ENCODE peak calls at places on chromosomes 11 and 22, in five cellular contexts. I is PC-9, M is fibroblast of pulmonary artery, S is hepatocyte, F is tibial nerve. G is an unnamed sample.

GRCh38 chr11:3732671-3733070 is 61.5 kb upstream of the CHRNA10 start:
- DNase-seq in M (peak), S (no peak), I (no peak), F (no peak), G (no peak)

GRCh38 chr22:48156603-48157355 is 1394.3 kb downstream of the TBC1D22A start:
- DNase-seq in I (no peak), M (no peak), F (no peak), S (no peak), G (no peak)

GRCh38 chr22:45602824-45603301 is 68.8 kb upstream of the ATXN10 start:
- DNase-seq in S (peak), I (peak), M (peak), F (no peak), G (no peak)

GRCh38 chr22:26610072-26610958 is 7.5 kb downstream of the CRYBB1 start:
- DNase-seq in M (peak), F (no peak), I (no peak), S (no peak), G (peak)

GRCh38 chr11:19794161-19794560 is 81.5 kb downstream of the NAV2 start:
- DNase-seq in I (no peak), S (no peak), F (no peak), M (no peak), G (no peak)

GRCh38 chr22:46477967-46478635 is 59.3 kb downstream of the CELSR1 start:
- DNase-seq in I (no peak), F (no peak), M (no peak), S (peak), G (no peak)

GRCh38 chr22:30044369-30044768 is 35.9 kb upstream of the HORMAD2 start:
- DNase-seq in F (no peak), I (peak), M (peak), S (peak), G (no peak)

GRCh38 chr11:46896719-46897406 is 21.5 kb downstream of the LRP4 start:
- DNase-seq in F (no peak), S (peak), M (peak), I (no peak), G (no peak)

GRCh38 chr11:129700701-129701100 is 114.9 kb upstream of the TMEM45B start:
- DNase-seq in S (no peak), I (no peak), F (no peak), M (no peak), G (no peak)

GRCh38 chr11:28343304-28344233 is 235.4 kb downstream of the METTL15 start:
- DNase-seq in F (no peak), M (peak), I (peak), S (peak), G (no peak)

GRCh38 chr11:46963848-46964247 is 27.3 kb downstream of the CSTPP1 start:
- DNase-seq in F (no peak), M (no peak), I (no peak), S (no peak), G (no peak)

GRCh38 chr11:64118871-64119495 is 46.9 kb downstream of the MACROD1 start:
- DNase-seq in I (no peak), S (no peak), F (no peak), M (no peak), G (no peak)

GRCh38 chr11:133982901-133983300 is 26.1 kb upstream of the IGSF9B start:
- DNase-seq in M (no peak), I (no peak), S (no peak), F (no peak), G (no peak)

GRCh38 chr11:93611836-93612677 is 49.4 kb upstream of the CEP295 start:
- DNase-seq in S (peak), I (no peak), M (no peak), F (no peak), G (no peak)

GRCh38 chr11:93608280-93608862 is 53.1 kb upstream of the CEP295 start:
- DNase-seq in I (no peak), F (no peak), S (no peak), M (no peak), G (no peak)

GRCh38 chr11:93613432-93613831 is 48.0 kb upstream of the CEP295 start:
- DNase-seq in S (no peak), I (no peak), F (no peak), M (no peak), G (no peak)

GRCh38 chr11:93614111-93614784 is 47.2 kb upstream of the CEP295 start:
- DNase-seq in F (no peak), I (no peak), M (no peak), S (no peak), G (no peak)
- TF ChIP-seq CTCF in F (no peak), I (no peak), M (peak), S (no peak), G (no peak)

GRCh38 chr22:35411112-35411511 is 11.2 kb downstream of the MCM5 start:
- DNase-seq in S (no peak), F (no peak), M (no peak), I (no peak), G (no peak)

GRCh38 chr22:35409783-35410662 is 10.1 kb downstream of the MCM5 start:
- DNase-seq in S (no peak), M (peak), F (no peak), I (no peak), G (peak)

GRCh38 chr22:35413624-35414023 is 13.7 kb downstream of the MCM5 start:
- DNase-seq in F (no peak), S (no peak), I (no peak), M (no peak), G (no peak)

GRCh38 chr22:35407352-35407751 is 7.4 kb downstream of the MCM5 start:
- DNase-seq in F (no peak), M (no peak), S (no peak), I (no peak), G (no peak)

GRCh38 chr22:35410663-35411034 is 10.7 kb downstream of the MCM5 start:
- DNase-seq in F (no peak), S (no peak), I (no peak), M (no peak), G (no peak)
- TF ChIP-seq CTCF in F (no peak), S (no peak), I (no peak), M (no peak), G (no peak)

GRCh38 chr11:125114518-125114917 is 3.1 kb upstream of the TMEM218 start:
- DNase-seq in F (no peak), M (no peak), I (no peak), S (no peak), G (no peak)
- TF ChIP-seq CTCF in F (no peak), M (peak), I (peak), S (no peak), G (no peak)

GRCh38 chr11:2420502-2421225 is 20.1 kb downstream of the TSSC4 start:
- DNase-seq in F (peak), I (peak), S (peak), M (peak), G (peak)

GRCh38 chr11:2421226-2421994 is 20.9 kb downstream of the TSSC4 start:
- DNase-seq in M (no peak), F (no peak), S (no peak), I (no peak), G (no peak)

GRCh38 chr11:2418961-2419360 is 18.4 kb downstream of the TSSC4 start:
- DNase-seq in S (no peak), M (no peak), I (no peak), F (no peak), G (no peak)

GRCh38 chr11:2417856-2418705 is 17.5 kb downstream of the TSSC4 start:
- DNase-seq in M (no peak), S (no peak), F (no peak), I (no peak), G (no peak)

DNA sequence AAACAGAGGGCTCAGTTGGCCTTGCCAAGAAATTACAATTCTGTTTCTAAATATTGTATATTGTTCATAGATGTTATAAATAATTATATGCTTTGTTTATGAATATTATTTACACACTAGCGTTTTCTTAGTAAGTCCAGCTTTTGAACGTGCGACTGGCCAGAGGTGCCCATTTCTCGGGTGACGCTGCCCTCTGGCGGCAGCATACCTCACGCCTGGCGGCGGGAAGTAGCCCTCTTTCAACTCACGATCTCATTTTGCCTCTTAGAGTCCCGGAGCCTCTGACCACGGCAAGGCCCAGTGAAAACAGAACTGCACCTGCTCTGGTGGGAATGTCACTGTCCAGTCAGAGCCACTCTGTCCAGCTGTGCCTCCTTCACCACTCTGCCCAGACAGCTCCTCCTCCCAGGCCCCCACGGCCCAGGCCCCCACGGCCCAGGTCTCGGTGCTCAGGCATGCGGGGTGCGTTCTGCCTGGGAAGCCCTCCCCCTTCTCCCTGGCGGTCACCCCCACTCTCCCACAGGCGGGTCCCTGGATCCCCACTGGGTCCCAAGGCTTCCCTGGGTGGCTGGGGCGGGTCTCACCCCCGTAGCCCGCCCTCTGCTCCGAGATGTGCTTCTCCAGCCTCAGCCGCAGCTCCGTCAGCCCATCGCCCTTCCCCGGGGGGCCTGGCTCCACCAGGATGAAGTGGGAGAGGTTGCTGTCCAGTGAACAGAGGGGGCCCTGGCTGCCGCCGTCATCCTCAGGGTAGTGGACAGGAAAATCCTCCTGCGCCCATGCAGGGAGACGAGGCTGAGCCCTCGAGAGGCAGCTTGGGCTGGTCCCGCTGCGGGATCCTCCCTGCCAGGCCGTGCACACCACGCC is 19.3 kb downstream of the TSSC4 start:
- DNase-seq in M (peak), S (peak), F (peak), I (peak), G (peak)
- TF ChIP-seq CTCF in M (peak), S (peak), F (peak), I (peak), G (peak)

DNA sequence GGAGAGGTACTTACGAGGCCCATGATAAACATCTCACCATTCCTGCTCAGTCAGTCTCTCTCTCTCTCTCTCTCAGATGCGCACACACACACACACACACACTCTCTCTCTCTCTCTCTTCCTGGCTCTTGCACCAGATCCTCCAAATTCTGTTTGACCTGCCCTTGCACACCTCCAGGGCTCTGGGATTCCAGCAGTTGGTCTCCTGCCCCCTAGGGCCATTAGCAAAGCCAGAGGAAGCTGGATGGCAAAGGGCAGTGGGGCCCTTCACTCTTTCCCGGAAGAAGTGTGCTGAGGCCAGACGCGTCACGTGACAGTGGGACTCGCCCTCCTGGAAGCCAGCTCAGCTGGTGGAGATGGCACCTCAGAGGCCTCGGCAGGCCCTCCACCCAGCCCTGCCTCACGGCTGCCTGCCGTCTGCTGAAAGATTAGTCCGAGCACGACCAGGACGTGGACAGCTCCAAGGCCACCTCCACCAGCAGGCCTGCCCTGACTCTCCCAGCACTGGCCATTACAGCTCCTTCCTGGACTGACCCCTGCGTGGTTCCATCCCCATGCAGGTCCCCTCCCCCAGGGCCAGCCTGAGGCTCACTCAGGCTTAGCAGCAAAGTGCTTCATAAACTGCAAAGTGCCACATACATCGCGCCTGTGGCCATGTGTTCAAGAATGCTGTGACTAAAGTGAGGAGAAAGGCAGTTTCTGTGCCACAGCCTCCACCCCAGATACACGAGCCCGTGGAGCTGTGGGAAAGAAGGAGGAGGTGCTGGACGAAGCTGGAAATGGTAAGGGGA is 3.7 kb downstream of the PDGFB start:
- DNase-seq in M (no peak), S (peak), I (peak), F (no peak), G (no peak)
- TF ChIP-seq CTCF in M (no peak), S (no peak), I (peak), F (no peak), G (no peak)

G was measured in natural killer cell.